ENCODE peak calls at places on chromosomes 12 and 14, in four cellular contexts. One of them, this sample, is unnamed.

GRCh38 chr14:84209021-84209420 is 1320.9 kb upstream of the FLRT2 start:
- DNase-seq in endothelial cell of umbilical vein: no peak
- DNase-seq in IMR-90: no peak
- DNase-seq in GM12878: no peak
- DNase-seq in this sample: no peak

GRCh38 chr12:71748081-71748850 is 6.4 kb upstream of the RAB21 start:
- DNase-seq in endothelial cell of umbilical vein: no peak
- DNase-seq in IMR-90: no peak
- DNase-seq in GM12878: no peak
- DNase-seq in this sample: no peak

GRCh38 chr14:95292660-95293425 is 26.9 kb downstream of the CLMN start:
- DNase-seq in endothelial cell of umbilical vein: no peak
- DNase-seq in IMR-90: no peak
- DNase-seq in GM12878: no peak
- DNase-seq in this sample: no peak

GRCh38 chr12:46546634-46547273 is 174.2 kb upstream of the SLC38A2 start:
- DNase-seq in endothelial cell of umbilical vein: no peak
- DNase-seq in IMR-90: peak
- DNase-seq in GM12878: peak
- DNase-seq in this sample: peak

GRCh38 chr12:12902036-12902435 is 10.7 kb downstream of the GPRC5A start:
- DNase-seq in endothelial cell of umbilical vein: peak
- DNase-seq in IMR-90: peak
- DNase-seq in GM12878: no peak
- DNase-seq in this sample: no peak

GRCh38 chr14:60061371-60061770 is 30.4 kb upstream of the PCNX4 start:
- DNase-seq in endothelial cell of umbilical vein: no peak
- DNase-seq in IMR-90: no peak
- DNase-seq in GM12878: no peak
- DNase-seq in this sample: no peak

GRCh38 chr12:66279127-66279712 is 23.1 kb upstream of the HELB start:
- DNase-seq in endothelial cell of umbilical vein: peak
- DNase-seq in IMR-90: peak
- DNase-seq in GM12878: no peak
- DNase-seq in this sample: peak

GRCh38 chr14:29892327-29892726 is 35.3 kb downstream of the PRKD1 start:
- DNase-seq in endothelial cell of umbilical vein: no peak
- DNase-seq in IMR-90: peak
- DNase-seq in GM12878: no peak
- DNase-seq in this sample: no peak

GRCh38 chr12:51937941-51938340 is 13.6 kb upstream of the ACVR1B start:
- DNase-seq in endothelial cell of umbilical vein: no peak
- DNase-seq in IMR-90: no peak
- DNase-seq in GM12878: no peak
- DNase-seq in this sample: no peak

GRCh38 chr12:30166416-30166815 is 382.7 kb upstream of the TMTC1 start:
- DNase-seq in endothelial cell of umbilical vein: no peak
- DNase-seq in IMR-90: no peak
- DNase-seq in GM12878: no peak
- DNase-seq in this sample: no peak

GRCh38 chr14:96811985-96812667 is 14.9 kb downstream of the VRK1 start:
- DNase-seq in endothelial cell of umbilical vein: no peak
- DNase-seq in IMR-90: no peak
- DNase-seq in GM12878: no peak
- DNase-seq in this sample: no peak

GRCh38 chr14:94110552-94111181 is at the start of gene IFI27:
- DNase-seq in endothelial cell of umbilical vein: peak
- DNase-seq in IMR-90: peak
- DNase-seq in GM12878: no peak
- DNase-seq in this sample: peak

GRCh38 chr14:98217530-98217929 is 1054.5 kb downstream of the BCL11B start:
- DNase-seq in endothelial cell of umbilical vein: no peak
- DNase-seq in IMR-90: no peak
- DNase-seq in GM12878: no peak
- DNase-seq in this sample: no peak

GRCh38 chr14:100738704-100739131 is 12.0 kb downstream of the DLK1 start:
- DNase-seq in endothelial cell of umbilical vein: no peak
- DNase-seq in IMR-90: no peak
- DNase-seq in GM12878: no peak
- DNase-seq in this sample: no peak

GRCh38 chr14:28375295-28375694 is 391.3 kb upstream of the FOXG1 start:
- DNase-seq in endothelial cell of umbilical vein: peak
- DNase-seq in IMR-90: no peak
- DNase-seq in GM12878: no peak
- DNase-seq in this sample: no peak

GRCh38 chr12:8088574-8088973 is 6.5 kb downstream of the NECAP1 start:
- DNase-seq in endothelial cell of umbilical vein: no peak
- DNase-seq in IMR-90: no peak
- DNase-seq in GM12878: no peak
- DNase-seq in this sample: no peak

GRCh38 chr12:80257920-80258319 is 158.6 kb downstream of the OTOGL start:
- DNase-seq in endothelial cell of umbilical vein: no peak
- DNase-seq in IMR-90: no peak
- DNase-seq in GM12878: no peak
- DNase-seq in this sample: no peak

GRCh38 chr14:60277605-60278190 is 28.7 kb downstream of the PPM1A start:
- DNase-seq in endothelial cell of umbilical vein: no peak
- DNase-seq in IMR-90: no peak
- DNase-seq in GM12878: no peak
- DNase-seq in this sample: no peak

GRCh38 chr12:53090559-53090958 is 6.9 kb upstream of the IGFBP6 start:
- DNase-seq in endothelial cell of umbilical vein: no peak
- DNase-seq in IMR-90: no peak
- DNase-seq in GM12878: no peak
- DNase-seq in this sample: no peak

GRCh38 chr14:72535485-72535884 is 358.4 kb downstream of the DPF3 start:
- DNase-seq in endothelial cell of umbilical vein: no peak
- DNase-seq in IMR-90: no peak
- DNase-seq in GM12878: peak
- DNase-seq in this sample: no peak

GRCh38 chr12:124207617-124208016 is 87.3 kb upstream of the RFLNA start:
- DNase-seq in endothelial cell of umbilical vein: no peak
- DNase-seq in IMR-90: no peak
- DNase-seq in GM12878: no peak
- DNase-seq in this sample: no peak

GRCh38 chr12:79674629-79675028 is 16.1 kb downstream of the PAWR start:
- DNase-seq in endothelial cell of umbilical vein: no peak
- DNase-seq in IMR-90: peak
- DNase-seq in GM12878: no peak
- DNase-seq in this sample: no peak

GRCh38 chr14:20805485-20805884 is 2.8 kb upstream of the RNASE1 start:
- DNase-seq in endothelial cell of umbilical vein: no peak
- DNase-seq in IMR-90: no peak
- DNase-seq in GM12878: no peak
- DNase-seq in this sample: no peak

GRCh38 chr14:88825503-88825902 is 1.1 kb downstream of the TTC8 start:
- DNase-seq in endothelial cell of umbilical vein: no peak
- DNase-seq in IMR-90: no peak
- DNase-seq in GM12878: no peak
- DNase-seq in this sample: no peak

GRCh38 chr14:21090194-21090939 is 8.1 kb downstream of the ZNF219 start:
- DNase-seq in endothelial cell of umbilical vein: no peak
- DNase-seq in IMR-90: no peak
- DNase-seq in GM12878: no peak
- DNase-seq in this sample: peak

GRCh38 chr12:117051380-117051779 is 47.8 kb downstream of the TESC start:
- DNase-seq in endothelial cell of umbilical vein: no peak
- DNase-seq in IMR-90: no peak
- DNase-seq in GM12878: no peak
- DNase-seq in this sample: no peak
- TF ChIP-seq FOS in endothelial cell of umbilical vein: no peak
- TF ChIP-seq FOS in IMR-90: no peak
- TF ChIP-seq FOS in GM12878: no peak
- TF ChIP-seq FOS in this sample: no peak

GRCh38 chr12:585062-586061 is 77.9 kb downstream of the NINJ2 start:
- DNase-seq in endothelial cell of umbilical vein: no peak
- DNase-seq in IMR-90: no peak
- DNase-seq in GM12878: no peak
- DNase-seq in this sample: no peak
- TF ChIP-seq FOS in endothelial cell of umbilical vein: no peak
- TF ChIP-seq FOS in IMR-90: no peak
- TF ChIP-seq FOS in GM12878: no peak
- TF ChIP-seq FOS in this sample: no peak

DNA sequence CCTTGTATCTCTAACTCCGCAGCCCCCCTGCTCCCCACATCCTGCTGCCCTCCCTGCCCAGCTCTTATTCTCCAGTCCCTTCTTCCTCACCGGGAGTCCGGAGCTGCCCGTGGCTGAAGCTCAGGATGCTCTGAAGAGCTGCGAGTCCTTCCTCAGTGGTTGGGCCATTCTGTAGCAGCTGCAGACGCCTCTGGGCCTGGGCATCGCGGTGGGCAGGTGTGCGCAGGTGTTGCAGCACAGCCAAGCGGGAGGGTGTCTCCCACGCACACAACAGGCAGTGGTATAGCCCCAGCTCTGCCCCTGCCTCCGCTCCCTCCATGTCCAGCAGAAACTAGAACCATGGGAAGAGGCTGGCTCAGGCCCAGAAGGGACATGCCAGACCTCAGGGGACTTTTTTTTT is 20.2 kb downstream of the ZFHX2 start:
- DNase-seq in endothelial cell of umbilical vein: no peak
- DNase-seq in IMR-90: no peak
- DNase-seq in GM12878: no peak
- DNase-seq in this sample: no peak
- TF ChIP-seq FOS in endothelial cell of umbilical vein: no peak
- TF ChIP-seq FOS in IMR-90: no peak
- TF ChIP-seq FOS in GM12878: no peak
- TF ChIP-seq FOS in this sample: no peak

DNA sequence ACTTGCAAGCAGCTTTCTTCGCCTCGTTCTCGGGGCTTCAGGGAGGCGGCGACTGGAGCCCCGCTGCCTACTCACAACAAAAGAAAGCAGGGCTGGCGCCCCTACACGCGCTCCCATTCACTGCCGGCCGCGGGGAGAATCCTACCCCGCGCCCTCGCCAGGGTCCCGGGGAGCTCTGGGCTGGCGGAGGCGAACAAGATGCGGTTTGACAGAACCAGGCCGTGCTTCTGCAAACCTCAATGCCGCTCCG is 820 bp downstream of the TBX5 start:
- DNase-seq in endothelial cell of umbilical vein: no peak
- DNase-seq in IMR-90: no peak
- DNase-seq in GM12878: no peak
- DNase-seq in this sample: no peak
- TF ChIP-seq FOS in endothelial cell of umbilical vein: no peak
- TF ChIP-seq FOS in IMR-90: no peak
- TF ChIP-seq FOS in GM12878: no peak
- TF ChIP-seq FOS in this sample: no peak

GRCh38 chr14:31770271-31770670 is 209.1 kb downstream of the NUBPL start:
- DNase-seq in endothelial cell of umbilical vein: no peak
- DNase-seq in IMR-90: no peak
- DNase-seq in GM12878: no peak
- DNase-seq in this sample: no peak
- TF ChIP-seq FOS in endothelial cell of umbilical vein: no peak
- TF ChIP-seq FOS in IMR-90: no peak
- TF ChIP-seq FOS in GM12878: no peak
- TF ChIP-seq FOS in this sample: no peak

GRCh38 chr12:43893670-43894069 is 57.8 kb downstream of the TMEM117 start:
- DNase-seq in endothelial cell of umbilical vein: no peak
- DNase-seq in IMR-90: peak
- DNase-seq in GM12878: no peak
- DNase-seq in this sample: no peak
- TF ChIP-seq FOS in endothelial cell of umbilical vein: no peak
- TF ChIP-seq FOS in IMR-90: peak
- TF ChIP-seq FOS in GM12878: no peak
- TF ChIP-seq FOS in this sample: no peak

This sample was measured in K562.